ENCODE peak calls at places on chromosome 3, in nine cellular contexts. P, C, G, L, R, T, Z, H and S are unnamed samples. For H3K27me3, the result is how much of the 10 kb centered on the place peaks cover.

GRCh38 chr3:94226058-94226457 is 163.2 kb downstream of the NSUN3 start:
- DNase-seq in P (no peak), C (no peak), G (no peak), L (no peak), R (no peak), T (no peak), Z (no peak), H (no peak), S (no peak)

GRCh38 chr3:53069422-53070068 is 23.7 kb upstream of the SFMBT1 start:
- DNase-seq in P (peak), C (no peak), G (no peak), L (no peak), R (no peak), T (no peak), Z (no peak), H (no peak), S (peak)

GRCh38 chr3:171829841-171830559 is 13.1 kb upstream of the TMEM212 start:
- DNase-seq in P (no peak), C (peak), G (peak), L (peak), R (no peak), T (peak), Z (peak), H (peak), S (peak)

GRCh38 chr3:9397911-9398714 is 698 bp downstream of the SETD5 start:
- DNase-seq in P (peak), C (peak), G (no peak), L (no peak), R (no peak), T (peak), Z (peak), H (peak), S (peak)

GRCh38 chr3:47601310-47601709 is 22.6 kb upstream of the CSPG5 start:
- DNase-seq in P (no peak), C (no peak), G (no peak), L (no peak), R (no peak), T (no peak), Z (no peak), H (no peak), S (no peak)

GRCh38 chr3:29827756-29828155 is 546.9 kb downstream of the RBMS3 start:
- DNase-seq in P (no peak), C (no peak), G (no peak), L (no peak), R (no peak), T (no peak), Z (no peak), H (no peak), S (no peak)

GRCh38 chr3:14836049-14836468 is 17.3 kb downstream of the FGD5 start:
- DNase-seq in P (no peak), C (peak), G (no peak), L (no peak), R (no peak), T (no peak), Z (no peak), H (peak), S (no peak)

GRCh38 chr3:8757551-8758518 is 11.6 kb downstream of the OXTR start:
- DNase-seq in P (no peak), C (no peak), G (peak), L (no peak), R (no peak), T (no peak), Z (no peak), H (no peak), S (no peak)

GRCh38 chr3:148583793-148584192 is 113.9 kb upstream of the AGTR1 start:
- DNase-seq in P (no peak), C (no peak), G (no peak), L (no peak), R (no peak), T (no peak), Z (no peak), H (no peak), S (no peak)

GRCh38 chr3:51501833-51502561 is 2.2 kb upstream of the DCAF1 start:
- DNase-seq in P (peak), C (peak), G (no peak), L (peak), R (peak), T (peak), Z (peak), H (peak), S (peak)

GRCh38 chr3:158711886-158712285 is 20.4 kb downstream of the RARRES1 start:
- DNase-seq in P (no peak), C (no peak), G (no peak), L (peak), R (no peak), T (no peak), Z (no peak), H (no peak), S (no peak)

GRCh38 chr3:190709351-190709773 is 153.1 kb downstream of the GMNC start:
- DNase-seq in P (no peak), C (no peak), G (no peak), L (no peak), R (no peak), T (no peak), Z (no peak), H (no peak), S (no peak)

GRCh38 chr3:16381426-16381825 is 116.4 kb downstream of the OXNAD1 start:
- DNase-seq in P (no peak), C (no peak), G (no peak), L (no peak), R (no peak), T (no peak), Z (no peak), H (no peak), S (no peak)

GRCh38 chr3:32577621-32578556 is 7.2 kb upstream of the DYNC1LI1 start:
- DNase-seq in P (no peak), C (no peak), G (no peak), L (no peak), R (no peak), T (no peak), Z (no peak), H (no peak), S (no peak)

GRCh38 chr3:175287361-175287963 is 428.3 kb downstream of the NAALADL2 start:
- DNase-seq in P (no peak), C (no peak), G (no peak), L (no peak), R (no peak), T (no peak), Z (no peak), H (no peak), S (no peak)

GRCh38 chr3:155512175-155512866 is 218.8 kb upstream of the STRIT1 start:
- DNase-seq in P (no peak), C (no peak), G (no peak), L (no peak), R (no peak), T (no peak), Z (no peak), H (no peak), S (no peak)

GRCh38 chr3:63051920-63052319 is 176.7 kb upstream of the CADPS start:
- DNase-seq in P (no peak), C (no peak), G (no peak), L (no peak), R (no peak), T (no peak), Z (no peak), H (no peak), S (no peak)

GRCh38 chr3:129622418-129622872 is 16.0 kb upstream of the PLXND1 start:
- DNase-seq in P (peak), C (no peak), G (no peak), L (no peak), R (no peak), T (peak), Z (no peak), H (no peak), S (no peak)

GRCh38 chr3:30681276-30682211 is 75.1 kb downstream of the TGFBR2 start:
- DNase-seq in P (no peak), C (peak), G (peak), L (peak), R (no peak), T (no peak), Z (no peak), H (no peak), S (peak)

GRCh38 chr3:69058180-69058946 is 6.2 kb upstream of the TMF1 start:
- DNase-seq in P (no peak), C (no peak), G (no peak), L (no peak), R (no peak), T (no peak), Z (no peak), H (no peak), S (no peak)

GRCh38 chr3:78798266-78798832 is 969.4 kb downstream of the ROBO1 start:
- DNase-seq in P (no peak), C (no peak), G (no peak), L (no peak), R (no peak), T (no peak), Z (no peak), H (no peak), S (no peak)

GRCh38 chr3:190619353-190619752 is 105.5 kb downstream of the IL1RAP start:
- DNase-seq in P (no peak), C (no peak), G (no peak), L (no peak), R (no peak), T (no peak), Z (no peak), H (no peak), S (no peak)

GRCh38 chr3:104750581-104750980 is 616.1 kb upstream of the ALCAM start:
- DNase-seq in P (no peak), C (no peak), G (no peak), L (no peak), R (no peak), T (no peak), Z (no peak), H (no peak), S (no peak)

DNA sequence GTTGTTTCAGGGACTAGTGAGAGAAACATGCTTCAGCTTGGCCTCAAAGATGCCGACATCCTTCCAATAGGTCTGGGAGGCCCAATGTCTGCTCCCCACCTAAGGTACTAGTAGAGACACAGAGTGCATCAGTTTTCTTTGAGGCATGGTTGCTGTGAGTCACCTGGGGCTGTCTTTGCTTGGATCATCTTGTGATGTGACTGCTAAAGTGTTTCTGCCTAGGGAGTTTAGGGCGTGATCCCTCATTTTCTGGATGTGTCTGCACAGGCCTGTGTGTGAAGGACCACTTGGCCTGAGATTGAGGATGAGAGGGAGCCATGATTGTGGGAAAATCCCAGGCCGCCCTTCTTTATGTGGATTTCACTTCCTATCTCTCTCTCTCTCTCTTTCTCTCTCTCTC is 4.8 kb downstream of the GASK1A start:
- DNase-seq in P (no peak), C (no peak), G (no peak), L (no peak), R (no peak), T (no peak), Z (no peak), H (no peak), S (no peak)
- H3K27me3 ChIP-seq in P (under half), C (under half), G (under half), L (under half), R (under half), T (under half), Z (under half), H (under half), S (under half)

DNA sequence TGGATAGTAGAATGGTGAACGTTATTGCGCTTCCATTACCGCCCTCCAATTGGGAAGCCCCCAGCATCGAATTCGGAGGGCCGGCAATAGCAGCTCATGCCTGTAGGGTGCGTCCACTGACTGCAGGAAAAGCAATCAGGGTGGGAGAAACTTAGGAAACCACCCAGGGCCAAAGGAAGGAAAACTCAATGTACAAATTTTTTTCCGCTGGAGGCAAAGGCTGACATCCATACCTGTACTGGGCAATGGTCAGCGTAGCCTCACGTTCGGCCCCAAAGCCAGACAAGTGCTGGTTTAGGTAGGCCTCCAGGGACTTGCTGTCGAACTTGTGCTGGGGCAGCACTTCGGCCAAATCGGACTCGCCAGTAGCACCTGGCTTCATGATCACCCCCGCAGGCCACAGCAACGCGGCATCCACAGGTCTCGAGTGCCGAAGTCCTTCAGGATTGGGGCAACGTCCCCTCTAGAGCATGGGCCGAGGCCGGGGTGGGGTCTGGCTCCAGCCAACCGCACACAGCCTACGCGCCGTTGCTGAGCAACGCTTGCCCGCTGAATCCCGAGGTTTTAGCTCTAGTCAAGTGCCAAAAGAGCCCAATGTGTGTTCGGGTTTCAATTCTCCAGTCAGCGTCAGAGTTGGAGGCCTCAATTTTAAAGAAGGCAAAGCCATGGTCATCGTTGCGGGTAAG is at the start of gene ACAD11:
- DNase-seq in P (peak), C (peak), G (peak), L (peak), R (peak), T (peak), Z (peak), H (peak), S (peak)
- TF ChIP-seq POLR2A in P (no peak), C (peak), G (no peak), L (no peak), R (peak), T (peak), Z (peak), H (no peak), S (peak)

GRCh38 chr3:36418296-36418695 is 38.0 kb downstream of the STAC start:
- DNase-seq in P (no peak), C (no peak), G (no peak), L (no peak), R (no peak), T (no peak), Z (no peak), H (no peak), S (no peak)
- H3K27me3 ChIP-seq in P (under half), C (under half), G (under half), L (under half), R (under half), T (under half), Z (under half), H (under half), S (under half)

GRCh38 chr3:27802849-27803248 is 80.7 kb upstream of the EOMES start:
- DNase-seq in P (no peak), C (no peak), G (no peak), L (no peak), R (no peak), T (no peak), Z (no peak), H (no peak), S (no peak)
- TF ChIP-seq POLR2A in P (no peak), C (no peak), G (no peak), L (no peak), R (no peak), T (no peak), Z (no peak), H (no peak), S (no peak)

GRCh38 chr3:10620833-10621082 is 115.4 kb upstream of the ATP2B2 start:
- DNase-seq in P (no peak), C (no peak), G (no peak), L (no peak), R (no peak), T (no peak), Z (no peak), H (no peak), S (peak)
- H3K27me3 ChIP-seq in P (under half), C (under half), G (under half), L (under half), R (half or more), T (under half), Z (under half), H (half or more), S (under half)

DNA sequence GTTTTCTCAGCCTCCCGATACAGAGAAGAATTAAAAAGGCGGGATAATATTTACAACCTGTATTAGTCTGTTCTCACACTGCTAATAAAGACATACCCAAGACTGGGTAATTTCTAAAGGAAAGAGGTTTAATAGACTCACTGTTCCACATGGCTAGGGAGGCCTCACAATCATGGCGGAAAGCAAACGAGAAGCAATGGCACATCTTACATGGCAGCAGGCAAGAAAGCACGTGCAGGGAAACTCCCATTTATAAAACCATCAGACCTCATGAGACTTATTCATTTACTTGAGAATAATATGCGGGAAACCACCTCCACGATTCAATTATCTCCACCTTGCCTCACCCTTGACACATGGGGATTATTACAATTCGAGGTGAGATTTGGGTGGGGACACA is 27.5 kb upstream of the RPL39L start:
- DNase-seq in P (no peak), C (no peak), G (no peak), L (no peak), R (no peak), T (no peak), Z (no peak), H (no peak), S (no peak)
- TF ChIP-seq POLR2A in P (no peak), C (no peak), G (no peak), L (no peak), R (no peak), T (no peak), Z (no peak), H (no peak), S (no peak)